ENCODE peak calls at places on chromosome 2, in ten cellular contexts. N is thyroid gland; F is IMR-90; U is hepatocyte; Y is CD8-positive, alpha-beta memory T cell; R is spleen; Q is astrocyte; B is mesenchymal stem cell; C is CD4-positive, alpha-beta memory T cell; J is upper lobe of right lung. W is an unnamed sample.

GRCh38 chr2:227285741-227286140 is 39.3 kb upstream of the MFF start:
- DNase-seq in N (no peak), F (no peak), U (no peak), Y (no peak), R (no peak), Q (no peak), B (no peak), C (no peak), J (no peak), W (no peak)

GRCh38 chr2:100853909-100854810 is 34.2 kb downstream of the NPAS2 start:
- DNase-seq in N (no peak), F (no peak), U (no peak), Y (no peak), R (no peak), Q (no peak), B (no peak), C (no peak), J (peak; percentile 74), W (no peak)

GRCh38 chr2:80086831-80087230 is 217.7 kb downstream of the LRRTM1 start:
- DNase-seq in N (no peak), F (peak; percentile 94), U (peak; percentile 45), Y (no peak), R (no peak), Q (peak; percentile 49), B (peak; percentile 81), C (no peak), J (no peak), W (no peak)

GRCh38 chr2:38146917-38147307 is 71.0 kb upstream of the CYP1B1 start:
- DNase-seq in N (peak; percentile 51), F (peak; percentile 99), U (peak; percentile 86), Y (no peak), R (no peak), Q (peak; percentile 99), B (peak; percentile 98), C (no peak), J (no peak), W (peak; percentile 96)

GRCh38 chr2:9793156-9793917 is 49.9 kb upstream of the TAF1B start:
- DNase-seq in N (no peak), F (no peak), U (no peak), Y (no peak), R (peak; percentile 54), Q (no peak), B (no peak), C (no peak), J (no peak), W (no peak)

GRCh38 chr2:62527478-62528210 is 21.6 kb upstream of the TMEM17 start:
- DNase-seq in N (no peak), F (no peak), U (no peak), Y (no peak), R (no peak), Q (no peak), B (no peak), C (no peak), J (no peak), W (no peak)

GRCh38 chr2:158984554-158985207 is 16.2 kb downstream of the TANC1 start:
- DNase-seq in N (peak; percentile 76), F (peak; percentile 25), U (no peak), Y (no peak), R (no peak), Q (no peak), B (no peak), C (no peak), J (no peak), W (no peak)

GRCh38 chr2:15908371-15908770 is 32.0 kb upstream of the MYCN start:
- DNase-seq in N (no peak), F (no peak), U (no peak), Y (no peak), R (no peak), Q (no peak), B (no peak), C (no peak), J (no peak), W (no peak)

GRCh38 chr2:176159678-176160250 is 2.7 kb downstream of the HOXD3 start:
- DNase-seq in N (no peak), F (no peak), U (no peak), Y (no peak), R (no peak), Q (no peak), B (no peak), C (no peak), J (peak; percentile 63), W (no peak)

GRCh38 chr2:176162911-176163654 is 6.0 kb downstream of the HOXD3 start:
- DNase-seq in N (no peak), F (no peak), U (no peak), Y (no peak), R (no peak), Q (peak; percentile 57), B (no peak), C (no peak), J (no peak), W (no peak)

GRCh38 chr2:176161817-176162626 is 4.9 kb downstream of the HOXD3 start:
- DNase-seq in N (peak; percentile 30), F (peak; percentile 12), U (no peak), Y (no peak), R (no peak), Q (peak; percentile 88), B (no peak), C (no peak), J (no peak), W (no peak)

GRCh38 chr2:176160251-176161040 is 3.3 kb downstream of the HOXD3 start:
- DNase-seq in N (no peak), F (no peak), U (no peak), Y (no peak), R (no peak), Q (peak; percentile 76), B (no peak), C (no peak), J (no peak), W (no peak)

DNA sequence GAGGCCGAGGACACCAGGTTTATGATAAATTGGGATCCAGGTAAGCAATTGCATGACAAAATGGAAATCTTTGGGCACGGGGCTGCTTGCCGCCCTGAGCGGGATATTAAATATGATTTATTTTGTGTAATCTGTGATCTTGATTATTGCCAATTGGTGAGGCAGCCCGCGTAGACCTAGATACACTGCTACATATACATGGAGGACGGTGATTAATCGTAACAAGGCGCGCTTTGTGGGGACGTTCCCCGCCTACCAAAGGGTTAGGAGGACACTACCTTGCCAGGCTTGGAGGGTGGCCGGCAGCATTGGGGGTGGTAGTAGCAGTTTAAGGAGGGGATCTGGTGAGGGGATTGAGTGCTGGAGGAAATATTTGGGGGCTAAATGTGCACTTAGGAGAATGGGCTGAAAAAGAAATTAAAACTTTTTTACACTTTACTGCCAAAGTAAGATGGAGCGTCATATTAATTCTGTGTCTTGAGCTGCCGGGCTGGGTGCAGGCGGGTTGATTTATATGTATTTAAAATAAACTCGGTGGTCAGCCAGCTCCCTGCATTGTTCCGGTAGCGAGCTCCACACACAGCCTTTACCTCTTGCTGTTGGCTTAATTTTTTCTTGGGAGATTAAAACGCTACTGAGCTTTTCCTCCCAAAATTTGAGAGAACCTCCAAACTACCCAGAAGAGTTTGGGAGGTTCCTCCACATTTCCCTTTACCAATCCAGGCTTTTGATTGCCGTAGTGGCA is 4.1 kb downstream of the HOXD3 start:
- DNase-seq in N (no peak), F (no peak), U (no peak), Y (no peak), R (no peak), Q (peak; percentile 62), B (no peak), C (no peak), J (no peak), W (no peak)
- H3K4me3 ChIP-seq in N (no peak overlapping the region), F (no peak overlapping the region), U (no peak overlapping the region), Y (no peak overlapping the region), R (no peak overlapping the region), Q (peak overlapping the region; percentile 32), B (peak overlapping the region; percentile 69), C (no peak overlapping the region), J (no peak overlapping the region), W (no peak overlapping the region)

DNA sequence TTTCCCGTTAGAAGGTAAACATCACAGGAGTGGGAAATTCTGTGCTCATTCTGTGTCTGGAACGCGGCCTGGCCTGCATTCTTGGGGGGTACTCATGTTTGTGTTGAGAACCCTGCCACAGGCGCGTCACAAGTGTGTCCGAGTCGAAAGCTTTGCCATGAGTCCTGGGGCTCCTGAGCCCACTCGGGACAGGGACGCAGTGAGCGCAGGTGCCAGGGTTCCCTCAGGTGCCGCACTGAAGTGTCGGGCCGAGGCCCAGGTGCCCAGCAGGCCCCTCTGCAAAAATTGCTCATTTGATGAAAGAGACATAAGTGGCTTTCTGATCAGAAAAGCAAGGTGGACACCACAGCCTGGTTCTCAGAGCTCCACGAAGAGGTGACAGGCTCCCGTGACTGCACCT is 4.7 kb downstream of the D2HGDH start:
- DNase-seq in N (no peak), F (no peak), U (no peak), Y (no peak), R (peak; percentile 74), Q (no peak), B (no peak), C (no peak), J (no peak), W (no peak)
- H3K36me3 ChIP-seq in N (peaks cover 4% of the 10 kb centered on the region), F (peaks cover 19% of the 10 kb centered on the region), U (no peaks in the 10 kb centered on the region), Y (no peaks in the 10 kb centered on the region), R (peaks cover 7% of the 10 kb centered on the region), Q (no peaks in the 10 kb centered on the region), B (peaks cover 30% of the 10 kb centered on the region), C (no peaks in the 10 kb centered on the region), J (peaks cover 8% of the 10 kb centered on the region), W (peaks cover 4% of the 10 kb centered on the region)

DNA sequence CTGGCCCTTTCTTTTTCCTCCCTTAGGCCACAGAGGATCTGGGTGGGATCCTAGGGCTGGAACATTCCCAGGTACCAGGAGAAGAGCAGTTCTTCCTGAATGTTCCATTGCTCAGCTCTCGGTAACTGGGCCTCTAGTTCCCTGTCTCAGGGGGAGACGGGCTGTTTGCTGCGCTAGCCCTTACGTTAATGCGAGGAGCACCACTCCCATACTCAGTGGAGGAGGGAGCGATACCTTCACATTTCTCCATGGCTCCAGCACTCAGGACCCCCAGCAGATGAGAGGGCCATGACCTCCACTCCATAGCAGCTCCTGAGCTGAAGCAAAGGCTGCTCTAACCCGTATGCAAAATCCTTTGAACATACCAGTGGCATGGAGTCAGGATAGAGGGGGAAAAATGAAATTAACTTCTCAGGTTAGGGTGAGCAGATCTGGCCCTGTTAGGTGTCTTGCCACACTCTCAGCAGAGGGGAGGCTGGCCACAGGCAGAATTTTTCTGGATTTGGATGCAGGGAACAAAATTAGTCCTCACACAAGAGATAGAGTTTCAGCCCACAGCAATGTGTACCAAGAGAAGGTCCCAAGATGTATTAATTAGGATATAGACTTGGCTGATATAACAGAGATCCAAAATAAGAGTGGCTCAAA is 206.7 kb downstream of the ZFP36L2 start:
- DNase-seq in N (no peak), F (no peak), U (no peak), Y (no peak), R (peak; percentile 47), Q (no peak), B (no peak), C (no peak), J (no peak), W (no peak)
- H3K4me3 ChIP-seq in N (no peak overlapping the region), F (no peak overlapping the region), U (no peak overlapping the region), Y (no peak overlapping the region), R (no peak overlapping the region), Q (no peak overlapping the region), B (no peak overlapping the region), C (no peak overlapping the region), J (no peak overlapping the region), W (no peak overlapping the region)

GRCh38 chr2:206149330-206149729 is 9.9 kb downstream of the NDUFS1 start:
- DNase-seq in N (no peak), F (no peak), U (no peak), Y (no peak), R (no peak), Q (no peak), B (no peak), C (no peak), J (no peak), W (no peak)

GRCh38 chr2:206145665-206146064 is 13.6 kb downstream of the NDUFS1 start:
- DNase-seq in N (no peak), F (no peak), U (no peak), Y (no peak), R (no peak), Q (no peak), B (no peak), C (no peak), J (no peak), W (no peak)

GRCh38 chr2:206144383-206144782 is 14.9 kb downstream of the NDUFS1 start:
- DNase-seq in N (no peak), F (no peak), U (no peak), Y (no peak), R (no peak), Q (no peak), B (no peak), C (no peak), J (no peak), W (no peak)

GRCh38 chr2:206143451-206143850 is 15.8 kb downstream of the NDUFS1 start:
- DNase-seq in N (no peak), F (no peak), U (no peak), Y (no peak), R (no peak), Q (no peak), B (no peak), C (no peak), J (no peak), W (no peak)
- H3K36me3 ChIP-seq in N (peaks cover 85% of the 10 kb centered on the region), F (peaks cover 52% of the 10 kb centered on the region), U (no peaks in the 10 kb centered on the region), Y (peaks cover 38% of the 10 kb centered on the region), R (peaks cover 99% of the 10 kb centered on the region), Q (peaks cover 64% of the 10 kb centered on the region), B (peaks cover 94% of the 10 kb centered on the region), C (peaks cover 41% of the 10 kb centered on the region), J (peaks cover 99% of the 10 kb centered on the region), W (peaks cover 62% of the 10 kb centered on the region)

W was measured in brain microvascular endothelial cell.